ENCODE peak calls at places on chromosomes 11 and 22, in six cellular contexts. One of them, this sample, is unnamed.

GRCh38 chr11:115362997-115363396 is 141.2 kb downstream of the CADM1 start:
- DNase-seq in sigmoid colon: no peak
- DNase-seq in transverse colon: no peak
- DNase-seq in heart left ventricle: peak; percentile 27
- DNase-seq in adrenal gland: no peak
- DNase-seq in esophagus squamous epithelium: no peak
- DNase-seq in this sample: no peak

GRCh38 chr11:62880803-62881578 is at the start of gene SLC3A2:
- DNase-seq in heart left ventricle: peak; percentile 89
- DNase-seq in adrenal gland: peak; percentile 90
- DNase-seq in esophagus squamous epithelium: peak; percentile 72
- DNase-seq in transverse colon: peak; percentile 94
- DNase-seq in sigmoid colon: peak; percentile 96
- DNase-seq in this sample: peak; percentile 94

GRCh38 chr11:1854949-1855885 is 2.3 kb downstream of the LSP1 start:
- DNase-seq in esophagus squamous epithelium: no peak
- DNase-seq in transverse colon: no peak
- DNase-seq in adrenal gland: no peak
- DNase-seq in sigmoid colon: no peak
- DNase-seq in heart left ventricle: no peak
- DNase-seq in this sample: no peak

GRCh38 chr22:24077416-24077815 is 66.3 kb downstream of the CABIN1 start:
- DNase-seq in heart left ventricle: peak; percentile 56
- DNase-seq in sigmoid colon: peak; percentile 30
- DNase-seq in transverse colon: no peak
- DNase-seq in adrenal gland: no peak
- DNase-seq in esophagus squamous epithelium: no peak
- DNase-seq in this sample: no peak

GRCh38 chr11:74493816-74494630 is 499 bp upstream of the LIPT2 start:
- DNase-seq in esophagus squamous epithelium: no peak
- DNase-seq in heart left ventricle: no peak
- DNase-seq in sigmoid colon: no peak
- DNase-seq in transverse colon: no peak
- DNase-seq in adrenal gland: no peak
- DNase-seq in this sample: no peak

GRCh38 chr11:898540-899190 is 11.9 kb downstream of the CHID1 start:
- DNase-seq in heart left ventricle: no peak
- DNase-seq in transverse colon: no peak
- DNase-seq in sigmoid colon: no peak
- DNase-seq in esophagus squamous epithelium: no peak
- DNase-seq in adrenal gland: no peak
- DNase-seq in this sample: no peak

GRCh38 chr11:72241290-72241781 is 2.6 kb downstream of the PHOX2A start:
- DNase-seq in transverse colon: no peak
- DNase-seq in heart left ventricle: no peak
- DNase-seq in sigmoid colon: peak; percentile 64
- DNase-seq in esophagus squamous epithelium: no peak
- DNase-seq in adrenal gland: peak; percentile 25
- DNase-seq in this sample: no peak

GRCh38 chr11:74299000-74299399 is 12.4 kb downstream of the P4HA3 start:
- DNase-seq in transverse colon: no peak
- DNase-seq in adrenal gland: no peak
- DNase-seq in esophagus squamous epithelium: no peak
- DNase-seq in sigmoid colon: no peak
- DNase-seq in heart left ventricle: no peak
- DNase-seq in this sample: no peak

GRCh38 chr11:94525933-94526332 is 13.7 kb downstream of the C11orf97 start:
- DNase-seq in esophagus squamous epithelium: no peak
- DNase-seq in sigmoid colon: peak; percentile 82
- DNase-seq in transverse colon: peak; percentile 84
- DNase-seq in adrenal gland: peak; percentile 78
- DNase-seq in heart left ventricle: peak; percentile 48
- DNase-seq in this sample: peak; percentile 71

GRCh38 chr11:22049276-22049675 is 143.6 kb upstream of the ANO5 start:
- DNase-seq in sigmoid colon: no peak
- DNase-seq in heart left ventricle: no peak
- DNase-seq in esophagus squamous epithelium: no peak
- DNase-seq in adrenal gland: no peak
- DNase-seq in transverse colon: no peak
- DNase-seq in this sample: no peak

GRCh38 chr11:61756147-61756451 is 3.7 kb downstream of the MYRF start:
- DNase-seq in sigmoid colon: no peak
- DNase-seq in heart left ventricle: no peak
- DNase-seq in esophagus squamous epithelium: no peak
- DNase-seq in adrenal gland: no peak
- DNase-seq in transverse colon: no peak
- DNase-seq in this sample: no peak

GRCh38 chr11:16924826-16925494 is 89.3 kb downstream of the PLEKHA7 start:
- DNase-seq in transverse colon: peak; percentile 89
- DNase-seq in heart left ventricle: peak; percentile 31
- DNase-seq in esophagus squamous epithelium: no peak
- DNase-seq in sigmoid colon: peak; percentile 74
- DNase-seq in adrenal gland: peak; percentile 28
- DNase-seq in this sample: peak; percentile 89

GRCh38 chr11:44324787-44325525 is 15.0 kb upstream of the ALX4 start:
- DNase-seq in adrenal gland: no peak
- DNase-seq in transverse colon: no peak
- DNase-seq in esophagus squamous epithelium: no peak
- DNase-seq in sigmoid colon: no peak
- DNase-seq in heart left ventricle: no peak
- DNase-seq in this sample: no peak

GRCh38 chr11:86116386-86116726 is 47.5 kb upstream of the PICALM start:
- DNase-seq in adrenal gland: no peak
- DNase-seq in sigmoid colon: no peak
- DNase-seq in transverse colon: no peak
- DNase-seq in esophagus squamous epithelium: no peak
- DNase-seq in heart left ventricle: no peak
- DNase-seq in this sample: no peak

GRCh38 chr22:43829904-43830851 is 18.1 kb upstream of the EFCAB6 start:
- DNase-seq in adrenal gland: no peak
- DNase-seq in transverse colon: no peak
- DNase-seq in esophagus squamous epithelium: no peak
- DNase-seq in heart left ventricle: peak; percentile 77
- DNase-seq in sigmoid colon: peak; percentile 84
- DNase-seq in this sample: no peak

GRCh38 chr11:96260067-96260511 is 82.9 kb downstream of the MAML2 start:
- DNase-seq in adrenal gland: no peak
- DNase-seq in heart left ventricle: no peak
- DNase-seq in transverse colon: no peak
- DNase-seq in esophagus squamous epithelium: no peak
- DNase-seq in sigmoid colon: no peak
- DNase-seq in this sample: no peak

GRCh38 chr22:20418211-20418788 is 19.3 kb downstream of the SCARF2 start:
- DNase-seq in heart left ventricle: peak; percentile 83
- DNase-seq in adrenal gland: peak; percentile 85
- DNase-seq in esophagus squamous epithelium: no peak
- DNase-seq in sigmoid colon: peak; percentile 96
- DNase-seq in transverse colon: peak; percentile 79
- DNase-seq in this sample: peak; percentile 54

GRCh38 chr11:47355283-47356128 is 3.0 kb upstream of the MYBPC3 start:
- DNase-seq in sigmoid colon: peak; percentile 97
- DNase-seq in esophagus squamous epithelium: no peak
- DNase-seq in heart left ventricle: peak; percentile 93
- DNase-seq in transverse colon: peak; percentile 97
- DNase-seq in adrenal gland: peak; percentile 99
- DNase-seq in this sample: peak; percentile 99

GRCh38 chr11:112042161-112042960 is 17.2 kb downstream of the DLAT start:
- DNase-seq in sigmoid colon: no peak
- DNase-seq in heart left ventricle: no peak
- DNase-seq in adrenal gland: no peak
- DNase-seq in transverse colon: no peak
- DNase-seq in esophagus squamous epithelium: no peak
- DNase-seq in this sample: no peak

GRCh38 chr11:121534131-121535093 is 81.6 kb upstream of the SORL1-AS1 start:
- DNase-seq in sigmoid colon: no peak
- DNase-seq in esophagus squamous epithelium: no peak
- DNase-seq in heart left ventricle: no peak
- DNase-seq in adrenal gland: no peak
- DNase-seq in transverse colon: no peak
- DNase-seq in this sample: no peak

GRCh38 chr22:50251472-50252054 is 498 bp upstream of the HDAC10 start:
- DNase-seq in esophagus squamous epithelium: no peak
- DNase-seq in transverse colon: no peak
- DNase-seq in heart left ventricle: no peak
- DNase-seq in sigmoid colon: no peak
- DNase-seq in adrenal gland: no peak
- DNase-seq in this sample: no peak

GRCh38 chr22:30262112-30262511 is 4.5 kb downstream of the OSM start:
- DNase-seq in transverse colon: no peak
- DNase-seq in adrenal gland: no peak
- DNase-seq in heart left ventricle: no peak
- DNase-seq in esophagus squamous epithelium: no peak
- DNase-seq in sigmoid colon: no peak
- DNase-seq in this sample: no peak
- TF ChIP-seq POLR2A in transverse colon: no peak
- TF ChIP-seq POLR2A in adrenal gland: no peak
- TF ChIP-seq POLR2A in heart left ventricle: no peak
- TF ChIP-seq POLR2A in esophagus squamous epithelium: no peak
- TF ChIP-seq POLR2A in sigmoid colon: no peak
- TF ChIP-seq POLR2A in this sample: no peak

GRCh38 chr11:76234704-76235232 is 28.5 kb upstream of the WNT11 start:
- DNase-seq in adrenal gland: no peak
- DNase-seq in esophagus squamous epithelium: no peak
- DNase-seq in sigmoid colon: peak; percentile 84
- DNase-seq in transverse colon: no peak
- DNase-seq in heart left ventricle: no peak
- DNase-seq in this sample: no peak
- TF ChIP-seq CTCF in adrenal gland: no peak
- TF ChIP-seq CTCF in esophagus squamous epithelium: no peak
- TF ChIP-seq CTCF in sigmoid colon: no peak
- TF ChIP-seq CTCF in transverse colon: no peak
- TF ChIP-seq CTCF in heart left ventricle: no peak
- TF ChIP-seq CTCF in this sample: no peak

DNA sequence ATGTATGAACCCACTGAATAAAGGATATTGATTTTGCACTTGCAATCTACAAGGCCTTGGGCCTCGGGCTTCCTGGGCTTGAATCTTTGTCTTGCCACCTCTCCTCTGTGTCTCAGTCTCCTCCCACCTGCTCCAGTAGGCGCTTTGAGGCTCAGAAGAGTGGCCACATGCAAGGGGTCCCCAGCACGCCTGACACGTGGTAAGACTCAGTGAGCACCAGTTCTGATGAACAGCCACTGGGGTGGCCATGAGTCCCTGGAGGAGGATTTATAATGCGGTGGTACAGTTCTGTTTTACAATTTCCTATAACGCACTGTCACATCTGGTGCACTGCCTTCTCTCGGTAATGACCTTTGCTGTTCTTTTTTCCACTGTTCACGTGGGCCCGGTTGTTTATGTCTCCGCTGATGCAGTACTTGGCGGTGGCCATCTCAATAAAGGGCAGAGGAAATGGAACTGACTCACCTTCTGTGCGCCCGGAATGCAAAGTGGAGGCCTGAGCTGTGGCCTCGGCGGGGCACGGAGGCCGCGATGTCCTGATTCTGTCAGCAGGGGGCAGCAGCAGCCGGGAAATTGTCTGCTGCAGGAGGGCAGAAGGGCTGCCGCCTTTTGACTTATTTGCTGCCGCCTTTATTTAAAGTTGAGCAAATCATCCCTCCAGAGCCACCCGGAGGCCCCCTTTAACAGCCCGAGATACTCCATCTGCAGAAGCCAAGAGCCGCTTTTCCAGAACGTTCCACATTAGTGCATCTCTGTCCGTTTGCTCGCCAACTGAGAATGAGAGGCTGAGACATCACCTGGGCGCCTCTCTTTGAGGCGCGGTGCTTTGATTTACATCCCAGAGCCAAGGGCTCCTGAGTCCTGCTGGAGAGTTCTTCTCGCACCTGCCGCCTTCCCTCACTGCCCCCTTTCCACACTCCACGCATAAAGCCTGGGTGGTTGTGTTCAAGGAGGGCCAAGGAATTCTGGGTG is 6.0 kb upstream of the IFT27 start:
- DNase-seq in esophagus squamous epithelium: peak; percentile 17
- DNase-seq in adrenal gland: peak; percentile 90
- DNase-seq in heart left ventricle: peak; percentile 71
- DNase-seq in sigmoid colon: peak; percentile 87
- DNase-seq in transverse colon: peak; percentile 88
- DNase-seq in this sample: peak; percentile 91
- H3K27ac ChIP-seq in esophagus squamous epithelium: peak overlapping the region; percentile 78
- H3K27ac ChIP-seq in adrenal gland: peak overlapping the region; percentile 80
- H3K27ac ChIP-seq in heart left ventricle: no peak overlapping the region
- H3K27ac ChIP-seq in sigmoid colon: peak overlapping the region; percentile 32
- H3K27ac ChIP-seq in transverse colon: peak overlapping the region; percentile 33
- H3K27ac ChIP-seq in this sample: peak overlapping the region; percentile 55

GRCh38 chr11:3840289-3840869 is 380 bp downstream of the RHOG start:
- DNase-seq in sigmoid colon: no peak
- DNase-seq in transverse colon: peak; percentile 27
- DNase-seq in adrenal gland: peak; percentile 34
- DNase-seq in esophagus squamous epithelium: no peak
- DNase-seq in heart left ventricle: no peak
- DNase-seq in this sample: peak; percentile 63

GRCh38 chr11:3837793-3838192 is 3.0 kb downstream of the RHOG start:
- DNase-seq in sigmoid colon: peak; percentile 76
- DNase-seq in heart left ventricle: peak; percentile 56
- DNase-seq in esophagus squamous epithelium: no peak
- DNase-seq in adrenal gland: peak; percentile 46
- DNase-seq in transverse colon: peak; percentile 54
- DNase-seq in this sample: peak; percentile 70

GRCh38 chr11:3840870-3841425 is at the start of gene RHOG:
- DNase-seq in transverse colon: peak; percentile 88
- DNase-seq in esophagus squamous epithelium: peak; percentile 85
- DNase-seq in adrenal gland: peak; percentile 77
- DNase-seq in sigmoid colon: peak; percentile 93
- DNase-seq in heart left ventricle: peak; percentile 90
- DNase-seq in this sample: peak; percentile 92

GRCh38 chr11:3838504-3838903 is 2.3 kb downstream of the RHOG start:
- DNase-seq in transverse colon: no peak
- DNase-seq in esophagus squamous epithelium: no peak
- DNase-seq in heart left ventricle: no peak
- DNase-seq in sigmoid colon: no peak
- DNase-seq in adrenal gland: no peak
- DNase-seq in this sample: no peak

DNA sequence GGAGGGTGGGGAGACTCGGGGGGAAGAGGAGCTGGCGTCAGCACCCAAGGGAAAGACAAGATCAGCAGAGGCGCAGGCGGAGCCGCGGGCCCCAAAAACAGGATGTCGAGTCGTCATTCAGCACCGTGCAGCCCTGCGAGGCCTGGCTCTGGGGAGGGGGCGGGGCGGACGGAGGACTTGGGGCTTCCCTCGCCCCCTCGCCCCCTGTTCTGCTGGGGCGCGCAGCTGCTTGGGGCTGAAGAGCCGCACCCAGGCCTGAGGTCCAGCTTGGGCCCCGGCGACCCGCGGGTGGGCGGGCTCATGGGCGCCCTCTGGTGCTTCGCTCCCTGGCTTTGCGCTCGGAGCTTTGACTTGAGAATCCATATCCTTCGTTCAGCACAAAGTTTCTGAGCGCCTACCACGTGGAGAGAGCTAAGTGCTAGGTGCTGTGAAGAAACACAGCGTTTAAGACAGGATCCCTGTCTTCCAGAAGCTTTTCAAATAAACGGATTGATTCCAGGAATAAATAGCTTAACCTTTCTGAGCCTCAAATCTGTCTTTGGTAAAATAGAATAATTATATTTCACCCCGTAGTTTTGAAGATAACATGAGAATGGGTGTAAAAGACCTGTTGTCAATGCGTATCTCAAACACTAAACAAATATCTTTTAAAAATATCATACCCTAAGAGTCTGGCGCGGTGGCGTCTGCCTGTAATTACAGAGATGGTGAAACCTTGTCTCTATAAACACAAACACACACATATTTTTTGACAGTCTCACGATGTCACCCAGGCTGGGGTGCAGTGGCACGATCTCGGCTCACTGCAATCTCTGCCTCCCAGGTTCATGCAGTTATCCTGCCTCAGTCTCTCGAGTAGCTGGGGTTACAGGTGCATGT is 906 bp upstream of the RHOG start:
- DNase-seq in adrenal gland: peak; percentile 88
- DNase-seq in esophagus squamous epithelium: peak; percentile 85
- DNase-seq in transverse colon: peak; percentile 91
- DNase-seq in sigmoid colon: peak; percentile 92
- DNase-seq in heart left ventricle: peak; percentile 88
- DNase-seq in this sample: peak; percentile 91
- TF ChIP-seq POLR2A in adrenal gland: no peak
- TF ChIP-seq POLR2A in esophagus squamous epithelium: peak; percentile 49
- TF ChIP-seq POLR2A in transverse colon: peak; percentile 69
- TF ChIP-seq POLR2A in sigmoid colon: no peak
- TF ChIP-seq POLR2A in heart left ventricle: peak; percentile 44
- TF ChIP-seq POLR2A in this sample: peak; percentile 55